ENCODE peak calls at places on chromosome 2, in six cellular contexts. O is HCT116, U is MM.1S, Q is SK-N-SH, W is neural progenitor cell, M is PC-3. L is an unnamed sample.

GRCh38 chr2:101518470-101519172 is 43.7 kb upstream of the RFX8 start:
- DNase-seq in Q (peak; percentile 59), M (peak; percentile 94), W (peak; percentile 61), U (no peak), O (peak; percentile 40), L (peak; percentile 78)

GRCh38 chr2:118634876-118635275 is 212.6 kb downstream of the EN1 start:
- DNase-seq in U (no peak), M (no peak), W (no peak), O (no peak), Q (no peak), L (no peak)

GRCh38 chr2:216057688-216058193 is 23.9 kb downstream of the PECR start:
- DNase-seq in O (peak; percentile 13), U (peak; percentile 91), W (no peak), Q (no peak), M (no peak), L (peak; percentile 70)

GRCh38 chr2:156396126-156396525 is 40.1 kb upstream of the GPD2 start:
- DNase-seq in Q (no peak), O (no peak), W (no peak), U (no peak), M (no peak), L (no peak)

GRCh38 chr2:220653776-220654175 is 918.3 kb downstream of the EPHA4 start:
- DNase-seq in U (no peak), W (no peak), Q (no peak), O (no peak), M (no peak), L (no peak)

GRCh38 chr2:110807520-110807919 is 75.1 kb downstream of the ACOXL start:
- DNase-seq in M (no peak), Q (no peak), O (no peak), W (no peak), U (no peak), L (peak; percentile 86)

GRCh38 chr2:131040661-131041401 is 52.4 kb downstream of the FAM168B start:
- DNase-seq in Q (no peak), W (no peak), O (no peak), M (no peak), U (no peak), L (no peak)

GRCh38 chr2:53445376-53446072 is 322.1 kb upstream of the CHAC2 start:
- DNase-seq in Q (no peak), O (no peak), W (no peak), U (peak; percentile 63), M (peak; percentile 76), L (peak; percentile 89)

GRCh38 chr2:74364533-74365505 is 15.3 kb downstream of the DCTN1 start:
- DNase-seq in U (no peak), O (no peak), Q (no peak), W (no peak), M (no peak), L (no peak)

GRCh38 chr2:222736301-222736700 is 64.8 kb downstream of the MOGAT1 start:
- DNase-seq in U (no peak), O (no peak), Q (no peak), W (no peak), M (peak; percentile 3), L (peak; percentile 50)

GRCh38 chr2:102112692-102113665 is 29.6 kb upstream of the IL1R1 start:
- DNase-seq in M (no peak), O (no peak), W (no peak), U (no peak), Q (no peak), L (peak; percentile 53)

GRCh38 chr2:73187549-73187948 is 14.8 kb upstream of the NOTO start:
- DNase-seq in O (no peak), M (no peak), U (no peak), W (no peak), Q (no peak), L (no peak)

GRCh38 chr2:24559714-24560113 is 68.7 kb downstream of the NCOA1 start:
- DNase-seq in Q (no peak), O (no peak), M (no peak), U (no peak), W (no peak), L (peak; percentile 14)

GRCh38 chr2:176508374-176508773 is 239.1 kb downstream of the MTX2 start:
- DNase-seq in W (no peak), Q (no peak), M (no peak), U (no peak), O (no peak), L (no peak)

GRCh38 chr2:6556755-6557154 is 309.0 kb downstream of the CMPK2 start:
- DNase-seq in U (no peak), Q (no peak), O (peak; percentile 79), W (no peak), M (peak; percentile 39), L (peak; percentile 14)

GRCh38 chr2:9813312-9814128 is 29.8 kb upstream of the TAF1B start:
- DNase-seq in W (peak; percentile 92), U (peak; percentile 59), M (peak; percentile 80), O (no peak), Q (peak; percentile 96), L (peak; percentile 81)

GRCh38 chr2:171260471-171261424 is 100.1 kb upstream of the TLK1 start:
- DNase-seq in O (no peak), W (no peak), M (peak; percentile 12), U (peak; percentile 37), Q (no peak), L (no peak)

GRCh38 chr2:36965751-36966369 is 476 bp downstream of the STRN start:
- DNase-seq in U (peak; percentile 26), Q (peak; percentile 88), M (peak; percentile 14), O (no peak), W (peak; percentile 88), L (peak; percentile 50)

GRCh38 chr2:209451209-209451822 is 27.5 kb downstream of the MAP2 start:
- DNase-seq in Q (no peak), W (peak; percentile 4), M (no peak), O (no peak), U (no peak), L (no peak)

GRCh38 chr2:213288913-213289700 is 4.8 kb downstream of the SPAG16 start:
- DNase-seq in U (no peak), W (no peak), O (no peak), M (peak; percentile 54), Q (no peak), L (peak; percentile 21)

GRCh38 chr2:43612944-43613343 is 17.1 kb upstream of the THADA start:
- DNase-seq in U (no peak), M (no peak), Q (no peak), W (no peak), O (no peak), L (no peak)

GRCh38 chr2:18961991-18962421 is 372.6 kb upstream of the NT5C1B start:
- DNase-seq in W (no peak), U (no peak), O (no peak), M (no peak), Q (no peak), L (no peak)

GRCh38 chr2:7972670-7973069 is 709.2 kb upstream of the ID2 start:
- DNase-seq in W (peak; percentile 32), Q (no peak), O (no peak), M (no peak), U (no peak), L (no peak)

GRCh38 chr2:10903861-10904210 is 7.9 kb upstream of the KCNF1 start:
- DNase-seq in Q (no peak), M (no peak), O (no peak), W (no peak), U (no peak), L (peak; percentile 33)

GRCh38 chr2:10900216-10901109 is 11.3 kb upstream of the KCNF1 start:
- DNase-seq in Q (peak; percentile 79), O (peak; percentile 68), M (peak; percentile 74), U (no peak), W (no peak), L (peak; percentile 30)

GRCh38 chr2:10901160-10901559 is 10.6 kb upstream of the KCNF1 start:
- DNase-seq in Q (no peak), O (peak; percentile 33), M (peak; percentile 79), W (no peak), U (no peak), L (peak; percentile 75)

GRCh38 chr2:10904455-10904854 is 7.3 kb upstream of the KCNF1 start:
- DNase-seq in U (no peak), Q (no peak), M (no peak), W (no peak), O (no peak), L (no peak)

GRCh38 chr2:10901565-10901964 is 10.2 kb upstream of the KCNF1 start:
- DNase-seq in U (no peak), W (no peak), Q (no peak), O (no peak), M (no peak), L (no peak)
- H3K27ac ChIP-seq in U (no peak overlapping the region), W (no peak overlapping the region), Q (no peak overlapping the region), O (no peak overlapping the region), M (peak overlapping the region; percentile 21), L (no peak overlapping the region)

DNA sequence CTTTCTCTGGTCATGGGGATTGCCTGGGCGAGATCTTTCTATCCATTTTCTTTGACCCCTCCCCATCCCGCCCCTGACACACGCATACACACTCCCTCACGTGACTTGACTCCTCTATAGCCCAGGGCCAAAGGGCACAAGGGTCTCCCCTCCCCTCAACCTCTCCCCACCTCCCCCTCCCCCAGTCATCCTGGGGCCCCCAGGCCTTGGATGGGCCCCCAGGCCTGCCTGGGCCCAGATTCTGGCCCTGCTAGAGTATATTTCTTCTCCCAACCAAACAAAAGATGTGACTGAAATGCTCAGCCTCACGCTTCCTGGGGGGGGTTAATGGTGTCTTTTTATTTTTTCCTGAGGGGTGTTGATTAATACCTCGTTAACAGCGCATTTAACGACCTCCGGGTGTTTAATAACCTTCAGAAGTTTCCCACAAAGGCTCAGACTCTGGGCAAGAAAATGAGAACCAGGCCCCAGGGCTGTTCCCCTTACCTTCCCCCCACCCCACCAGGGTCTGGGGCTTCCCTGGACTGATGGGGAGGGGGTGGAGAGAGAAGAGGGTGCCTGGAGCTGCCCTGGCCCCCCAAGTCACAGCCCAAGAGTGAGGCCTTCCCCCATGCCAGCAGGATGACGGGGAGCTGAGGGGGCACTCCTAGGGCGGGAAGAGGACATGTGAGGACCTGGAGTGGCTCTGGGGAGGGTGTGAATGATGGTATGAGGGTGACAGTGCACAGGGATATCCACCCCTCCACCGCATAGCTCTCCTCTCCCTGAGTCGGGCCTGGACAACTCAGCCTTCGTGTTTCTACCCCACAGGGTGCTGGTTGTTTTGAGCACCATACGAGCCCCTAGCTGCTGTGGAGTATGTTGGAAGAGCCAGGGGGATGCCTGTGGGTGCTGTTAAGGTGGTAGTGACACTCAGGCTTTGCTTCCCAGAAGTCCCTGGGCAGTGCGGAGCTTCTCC is 3.6 kb downstream of the PKDCC start:
- DNase-seq in O (no peak), Q (no peak), M (no peak), W (peak; percentile 65), U (no peak), L (no peak)
- H3K9ac ChIP-seq in O (no peak overlapping the region), Q (no peak overlapping the region), M (no peak overlapping the region), W (no peak overlapping the region), U (no peak overlapping the region), L (peak overlapping the region; percentile 76)

DNA sequence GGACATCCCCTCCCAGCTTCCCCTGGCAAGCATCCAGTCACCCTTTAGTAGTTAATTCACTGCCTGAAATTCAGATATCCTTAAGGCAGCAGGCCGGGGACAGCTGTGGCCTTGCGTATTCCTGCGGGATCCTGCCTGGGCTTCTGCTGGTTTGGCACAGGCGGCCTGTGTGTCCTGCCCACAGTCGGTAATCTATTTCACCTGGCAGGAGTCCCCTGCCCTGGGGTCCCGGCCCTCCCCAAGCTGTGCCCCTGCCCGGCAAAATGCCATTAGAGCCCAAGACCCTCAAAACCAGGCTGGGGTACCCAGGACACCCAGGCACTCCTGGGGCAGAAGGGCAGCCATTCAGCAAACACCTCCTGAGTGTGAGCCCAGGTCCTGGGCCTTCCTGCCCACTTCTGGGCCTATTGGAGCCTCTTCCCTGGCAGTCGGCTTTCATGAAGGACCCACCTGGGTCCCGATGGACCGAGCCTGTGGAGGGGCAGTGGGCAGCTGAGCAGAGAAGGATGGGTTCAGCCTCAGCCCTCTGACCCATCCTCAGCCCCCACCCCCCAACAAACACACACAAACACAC is 11.6 kb downstream of the CROCC2 start:
- DNase-seq in U (no peak), O (no peak), M (no peak), W (no peak), Q (peak; percentile 73), L (peak; percentile 24)
- TF ChIP-seq EZH2phosphoT487 in U (no peak), O (no peak), M (no peak), W (no peak), Q (no peak), L (no peak)

GRCh38 chr2:64018715-64019082 is 529 bp downstream of the VPS54 start:
- DNase-seq in Q (no peak), M (peak; percentile 25), U (peak; percentile 42), W (peak; percentile 63), O (no peak), L (peak; percentile 82)
- H3K27ac ChIP-seq in Q (peak overlapping the region; percentile 88), M (peak overlapping the region; percentile 21), U (peak overlapping the region; percentile 71), W (peak overlapping the region; percentile 94), O (peak overlapping the region; percentile 89), L (peak overlapping the region; percentile 86)